ENCODE peak calls at places on chromosomes 12 and 14, in nine cellular contexts. J is PC-3, P is fibroblast of lung, C is GM23338, X is neural progenitor cell, R is hepatocyte, V is K562, Y is HCT116, K is GM23248. I is an unnamed sample.

GRCh38 chr12:116818341-116818856 is 62.8 kb downstream of the HRK start:
- DNase-seq in J (peak; percentile 39), P (peak; percentile 14), C (no peak), X (no peak), R (no peak), V (no peak), Y (no peak), K (peak; percentile 54), I (peak; percentile 9)

GRCh38 chr14:89672636-89673279 is 255.7 kb upstream of the FOXN3 start:
- DNase-seq in J (peak; percentile 3), P (no peak), C (no peak), X (no peak), R (peak; percentile 67), V (no peak), Y (no peak), K (no peak), I (no peak)

GRCh38 chr14:34754687-34755086 is 40.3 kb upstream of the CFL2 start:
- DNase-seq in J (no peak), P (no peak), C (no peak), X (no peak), R (no peak), V (no peak), Y (no peak), K (no peak), I (no peak)

GRCh38 chr14:71726639-71727085 is 205.6 kb upstream of the RGS6 start:
- DNase-seq in J (no peak), P (no peak), C (no peak), X (no peak), R (peak; percentile 25), V (no peak), Y (no peak), K (peak; percentile 82), I (no peak)

GRCh38 chr14:56116128-56116900 is 1.9 kb upstream of the PELI2 start:
- DNase-seq in J (no peak), P (no peak), C (no peak), X (no peak), R (no peak), V (no peak), Y (no peak), K (no peak), I (no peak)

GRCh38 chr12:113852695-113853490 is 113.2 kb downstream of the RBM19 start:
- DNase-seq in J (no peak), P (no peak), C (no peak), X (no peak), R (no peak), V (no peak), Y (no peak), K (no peak), I (no peak)

GRCh38 chr14:103512701-103513611 is 9.7 kb downstream of the CKB start:
- DNase-seq in J (peak; percentile 28), P (peak; percentile 57), C (peak; percentile 45), X (no peak), R (peak; percentile 13), V (no peak), Y (no peak), K (peak; percentile 99), I (peak; percentile 77)

GRCh38 chr14:88063807-88064206 is 58.9 kb downstream of the GPR65 start:
- DNase-seq in J (no peak), P (no peak), C (no peak), X (no peak), R (no peak), V (peak; percentile 32), Y (no peak), K (no peak), I (no peak)

GRCh38 chr14:44297437-44297836 is 209.6 kb downstream of the FSCB start:
- DNase-seq in J (peak; percentile 15), P (no peak), C (no peak), X (no peak), R (no peak), V (no peak), Y (no peak), K (no peak), I (no peak)

GRCh38 chr12:46299846-46300245 is 31.0 kb upstream of the SLC38A1 start:
- DNase-seq in J (no peak), P (no peak), C (no peak), X (no peak), R (no peak), V (no peak), Y (no peak), K (no peak), I (no peak)

GRCh38 chr14:105378199-105378598 is 20.1 kb upstream of the TEX22 start:
- DNase-seq in J (no peak), P (no peak), C (no peak), X (no peak), R (no peak), V (peak; percentile 56), Y (no peak), K (no peak), I (no peak)

GRCh38 chr14:75383721-75384120 is 44.1 kb upstream of the JDP2 start:
- DNase-seq in J (no peak), P (no peak), C (no peak), X (no peak), R (no peak), V (no peak), Y (no peak), K (no peak), I (no peak)

GRCh38 chr12:3746758-3747157 is 6.2 kb downstream of the CRACR2A start:
- DNase-seq in J (no peak), P (no peak), C (no peak), X (no peak), R (no peak), V (no peak), Y (no peak), K (no peak), I (no peak)

GRCh38 chr12:3747543-3747942 is 5.4 kb downstream of the CRACR2A start:
- DNase-seq in J (no peak), P (no peak), C (no peak), X (no peak), R (no peak), V (no peak), Y (no peak), K (no peak), I (no peak)

GRCh38 chr12:3743803-3744202 is 9.1 kb downstream of the CRACR2A start:
- DNase-seq in J (no peak), P (no peak), C (no peak), X (no peak), R (no peak), V (no peak), Y (no peak), K (peak; percentile 44), I (no peak)

GRCh38 chr12:3744216-3744883 is 8.6 kb downstream of the CRACR2A start:
- DNase-seq in J (no peak), P (no peak), C (no peak), X (no peak), R (no peak), V (no peak), Y (no peak), K (no peak), I (no peak)

GRCh38 chr12:3745152-3745551 is 7.8 kb downstream of the CRACR2A start:
- DNase-seq in J (no peak), P (no peak), C (no peak), X (no peak), R (no peak), V (no peak), Y (no peak), K (no peak), I (no peak)
- H2AFZ ChIP-seq in J (no peak overlapping the region), P (no peak overlapping the region), C (no peak overlapping the region), X (no peak overlapping the region), R (no peak overlapping the region), V (no peak overlapping the region), Y (no peak overlapping the region), K (no peak overlapping the region), I (no peak overlapping the region)

DNA sequence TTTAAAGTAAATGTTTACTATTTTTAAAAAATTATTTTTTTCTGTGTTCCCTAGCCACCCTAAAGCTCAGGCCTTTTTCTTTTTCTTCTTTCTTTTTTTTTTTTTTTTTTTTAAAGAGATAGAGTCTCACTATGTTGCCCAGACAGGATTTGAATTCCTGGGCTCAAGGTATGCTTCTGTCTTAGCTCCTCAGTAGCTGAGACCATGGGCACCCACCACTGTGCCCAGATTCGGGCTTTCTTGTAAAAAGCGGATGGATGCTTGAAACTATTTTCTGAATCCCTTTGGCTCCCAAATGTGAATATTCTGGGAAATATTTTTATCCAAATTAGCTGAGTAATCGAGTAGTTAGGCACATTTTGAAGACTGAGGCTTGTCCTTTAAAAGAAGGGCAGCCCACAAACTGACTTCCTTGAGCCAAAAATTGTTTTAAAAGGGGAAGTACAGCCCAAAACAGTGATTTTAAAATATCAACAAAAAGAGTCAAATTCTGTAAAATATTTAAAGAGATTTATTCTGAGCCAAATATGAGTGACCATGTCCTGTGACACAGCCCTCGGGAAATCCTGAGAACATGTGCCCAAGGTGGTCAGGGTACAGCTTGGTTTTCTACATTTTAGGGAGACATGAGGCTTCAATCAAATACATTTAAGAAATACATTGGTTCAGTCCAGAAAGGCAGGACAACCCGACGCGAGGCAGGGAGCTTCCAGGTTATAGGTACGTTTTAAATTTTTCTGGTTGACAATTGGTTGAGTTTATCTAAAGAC is 28.8 kb upstream of the HIGD1C start:
- DNase-seq in J (no peak), P (no peak), C (no peak), X (no peak), R (no peak), V (no peak), Y (no peak), K (peak; percentile 41), I (no peak)
- H3K4me1 ChIP-seq in J (peaks cover 14% of the 10 kb centered on the region), P (peaks cover 4% of the 10 kb centered on the region), C (peaks cover 51% of the 10 kb centered on the region), X (peaks cover 50% of the 10 kb centered on the region), R (peaks cover 38% of the 10 kb centered on the region), V (peaks cover 24% of the 10 kb centered on the region), Y (peaks cover 21% of the 10 kb centered on the region), K (peaks cover 19% of the 10 kb centered on the region), I (peaks cover 13% of the 10 kb centered on the region)

GRCh38 chr14:70254476-70254961 is 65.8 kb upstream of the SLC8A3 start:
- DNase-seq in J (peak; percentile 55), P (peak; percentile 10), C (peak; percentile 59), X (peak; percentile 70), R (peak; percentile 84), V (peak; percentile 8), Y (no peak), K (peak; percentile 35), I (peak; percentile 14)
- TF ChIP-seq EZH2 in J (peak; percentile 83), P (no peak), C (no peak), X (no peak), R (no peak), V (no peak), Y (no peak), K (peak; percentile 76), I (peak; percentile 55)

GRCh38 chr12:117967043-117967442 is 1.7 kb downstream of the KSR2 start:
- DNase-seq in J (no peak), P (no peak), C (peak; percentile 6), X (no peak), R (no peak), V (no peak), Y (no peak), K (no peak), I (no peak)

GRCh38 chr12:117966511-117966910 is 2.3 kb downstream of the KSR2 start:
- DNase-seq in J (no peak), P (no peak), C (no peak), X (no peak), R (no peak), V (no peak), Y (no peak), K (no peak), I (no peak)

GRCh38 chr12:117968826-117969659 is at the start of gene KSR2:
- DNase-seq in J (peak; percentile 92), P (no peak), C (peak; percentile 96), X (peak; percentile 94), R (peak; percentile 91), V (peak; percentile 23), Y (peak; percentile 81), K (peak; percentile 60), I (peak; percentile 25)

GRCh38 chr12:117968084-117968789 is 553 bp downstream of the KSR2 start:
- DNase-seq in J (no peak), P (no peak), C (peak; percentile 27), X (peak; percentile 25), R (no peak), V (no peak), Y (no peak), K (no peak), I (no peak)

GRCh38 chr12:117967512-117967911 is 1.3 kb downstream of the KSR2 start:
- DNase-seq in J (no peak), P (no peak), C (peak; percentile 37), X (peak; percentile 8), R (no peak), V (no peak), Y (no peak), K (no peak), I (no peak)
- H2AFZ ChIP-seq in J (peak overlapping the region; percentile 90), P (no peak overlapping the region), C (peak overlapping the region; percentile 94), X (peak overlapping the region; percentile 96), R (no peak overlapping the region), V (no peak overlapping the region), Y (no peak overlapping the region), K (no peak overlapping the region), I (no peak overlapping the region)